ENCODE peak calls at places on chromosomes 5 and 9, in six cellular contexts. Q, C, Y, A, V and O are unnamed samples.

GRCh38 chr5:142356318-142356715 is 31.5 kb upstream of the SPRY4 start:
- DNase-seq in Q (no peak), C (no peak), Y (peak), A (no peak), V (no peak), O (no peak)

GRCh38 chr9:30846644-30847043 is 1537.8 kb upstream of the ACO1 start:
- DNase-seq in Q (no peak), C (no peak), Y (no peak), A (no peak), V (no peak), O (no peak)

GRCh38 chr5:132019857-132020555 is 8.5 kb upstream of the ACSL6 start:
- DNase-seq in Q (peak), C (no peak), Y (no peak), A (no peak), V (peak), O (no peak)

GRCh38 chr5:1005904-1006655 is 2.5 kb upstream of the NKD2 start:
- DNase-seq in Q (no peak), C (no peak), Y (no peak), A (no peak), V (no peak), O (no peak)

GRCh38 chr5:135456238-135457099 is 4.3 kb upstream of the TIFAB start:
- DNase-seq in Q (peak), C (no peak), Y (peak), A (peak), V (peak), O (no peak)

GRCh38 chr9:69744688-69745380 is 15.0 kb downstream of the PTAR1 start:
- DNase-seq in Q (no peak), C (no peak), Y (no peak), A (no peak), V (no peak), O (no peak)

GRCh38 chr5:177432143-177432904 is 5.8 kb downstream of the GRK6 start:
- DNase-seq in Q (no peak), C (peak), Y (no peak), A (no peak), V (no peak), O (no peak)

GRCh38 chr9:123414226-123414625 is 58.2 kb downstream of the CRB2 start:
- DNase-seq in Q (no peak), C (no peak), Y (no peak), A (no peak), V (no peak), O (no peak)

GRCh38 chr5:93225748-93226147 is 355.3 kb downstream of the NR2F1-AS1 start:
- DNase-seq in Q (no peak), C (no peak), Y (no peak), A (no peak), V (no peak), O (no peak)

GRCh38 chr5:95098012-95098411 is 186.9 kb downstream of the MCTP1 start:
- DNase-seq in Q (no peak), C (no peak), Y (no peak), A (no peak), V (no peak), O (no peak)

GRCh38 chr9:35616681-35617459 is 1.3 kb downstream of the CD72 start:
- DNase-seq in Q (peak), C (peak), Y (peak), A (no peak), V (peak), O (no peak)
- H3K4me3 ChIP-seq in Q (no peak), C (peak), Y (peak), A (no peak), V (peak), O (no peak)

DNA sequence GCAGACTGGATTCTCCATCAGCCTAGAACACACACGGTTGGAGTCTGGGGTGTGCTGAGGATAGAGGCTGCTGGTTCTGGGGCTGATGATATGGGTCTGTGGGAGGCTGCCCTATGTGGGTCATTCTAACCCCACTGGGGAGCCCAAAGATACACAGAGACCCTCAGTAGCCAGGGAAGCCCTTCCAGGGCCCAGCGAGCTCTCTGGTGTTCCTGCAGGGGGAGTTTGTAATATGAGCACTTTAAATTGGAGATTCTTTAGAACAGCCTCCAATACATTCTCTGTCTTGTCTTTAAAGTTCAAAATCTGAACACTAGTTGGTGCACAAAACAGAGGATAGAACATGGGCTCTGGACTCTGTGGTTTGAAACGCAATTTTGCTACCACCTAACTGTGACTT is 2.4 kb downstream of the ACTL7A start:
- DNase-seq in Q (no peak), C (no peak), Y (peak), A (peak), V (no peak), O (no peak)
- TF ChIP-seq CTCF in Q (no peak), C (peak), Y (peak), A (peak), V (no peak), O (no peak)

GRCh38 chr9:109993250-109993978 is 213.4 kb downstream of the PALM2AKAP2 start:
- DNase-seq in Q (no peak), C (no peak), Y (no peak), A (no peak), V (no peak), O (no peak)

GRCh38 chr9:109992293-109992692 is 212.3 kb downstream of the PALM2AKAP2 start:
- DNase-seq in Q (no peak), C (no peak), Y (no peak), A (no peak), V (no peak), O (no peak)

GRCh38 chr9:109997682-109998081 is 210.3 kb downstream of the C9orf152 start:
- DNase-seq in Q (no peak), C (no peak), Y (no peak), A (no peak), V (no peak), O (no peak)

DNA sequence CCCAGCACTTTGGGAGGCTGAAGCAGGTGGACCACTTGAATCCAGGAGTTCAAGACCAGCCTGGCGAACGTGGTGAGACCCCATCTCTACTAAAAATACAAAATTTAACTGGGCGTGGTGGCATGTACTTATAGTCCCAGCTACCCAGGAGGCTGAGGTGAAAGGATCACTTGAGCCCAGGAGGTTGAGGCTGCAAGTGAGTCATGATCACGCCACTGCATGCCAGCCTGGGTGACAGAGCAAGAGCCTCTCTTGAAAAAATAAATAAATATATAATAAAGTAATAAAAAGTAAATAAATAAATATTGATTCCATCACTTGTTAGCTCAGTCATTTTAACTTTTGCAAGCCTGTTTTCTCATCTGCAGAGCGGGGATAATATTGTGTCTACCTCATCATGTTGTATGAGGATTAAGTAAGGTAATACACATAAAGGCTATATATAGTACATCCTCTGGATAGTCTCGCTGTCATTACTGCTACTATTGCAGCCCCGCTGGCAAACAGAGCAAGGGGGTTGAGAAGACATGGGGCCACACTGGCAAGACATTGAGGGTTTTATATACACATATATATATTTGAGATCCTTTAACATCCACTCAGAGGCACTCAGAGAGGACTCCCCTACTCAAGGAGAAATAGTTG is 210.9 kb downstream of the C9orf152 start:
- DNase-seq in Q (no peak), C (no peak), Y (no peak), A (no peak), V (no peak), O (no peak)
- H3K4me3 ChIP-seq in Q (no peak), C (no peak), Y (no peak), A (no peak), V (no peak), O (no peak)

DNA sequence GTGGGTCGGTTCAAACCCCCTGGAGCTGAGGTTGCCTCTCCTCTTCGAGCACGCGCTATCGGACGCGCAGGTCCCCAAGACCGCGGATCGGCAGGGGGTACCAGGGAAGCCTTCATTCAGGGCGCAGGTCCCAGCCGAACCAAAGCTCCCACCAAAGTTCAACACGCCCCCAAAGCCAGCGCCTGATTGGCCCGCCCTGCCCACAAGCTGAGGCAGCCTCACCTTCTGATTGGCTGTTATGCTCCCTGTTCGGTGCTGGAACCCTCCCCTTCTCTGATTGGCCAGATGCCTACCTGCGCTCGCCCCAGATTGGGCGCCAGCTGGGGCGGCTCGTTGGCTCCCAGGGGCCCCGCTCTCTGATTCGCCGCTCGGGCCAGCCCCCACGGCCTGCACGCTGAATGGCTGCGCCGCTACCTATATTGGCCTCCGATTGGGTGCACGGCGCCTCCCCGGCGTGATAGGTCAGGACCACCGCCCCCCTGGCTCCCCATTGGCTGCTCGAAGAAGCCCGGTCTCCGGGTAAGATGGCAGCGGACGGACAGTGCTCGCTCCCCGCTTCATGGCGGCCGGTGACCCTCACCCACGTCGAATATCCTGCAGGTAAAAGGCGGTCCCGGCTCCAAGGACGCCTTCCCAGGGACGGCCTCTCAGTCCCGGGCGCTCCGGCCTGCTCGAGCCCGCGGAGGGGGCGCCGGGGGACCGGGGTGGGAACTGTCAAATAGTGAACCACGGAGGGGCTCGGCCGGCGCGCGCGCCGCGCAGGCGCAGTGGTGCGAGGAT is at the start of gene DOLPP1:
- DNase-seq in Q (peak), C (peak), Y (peak), A (peak), V (peak), O (peak)
- TF ChIP-seq CTCF in Q (no peak), C (no peak), Y (no peak), A (no peak), V (no peak), O (no peak)

DNA sequence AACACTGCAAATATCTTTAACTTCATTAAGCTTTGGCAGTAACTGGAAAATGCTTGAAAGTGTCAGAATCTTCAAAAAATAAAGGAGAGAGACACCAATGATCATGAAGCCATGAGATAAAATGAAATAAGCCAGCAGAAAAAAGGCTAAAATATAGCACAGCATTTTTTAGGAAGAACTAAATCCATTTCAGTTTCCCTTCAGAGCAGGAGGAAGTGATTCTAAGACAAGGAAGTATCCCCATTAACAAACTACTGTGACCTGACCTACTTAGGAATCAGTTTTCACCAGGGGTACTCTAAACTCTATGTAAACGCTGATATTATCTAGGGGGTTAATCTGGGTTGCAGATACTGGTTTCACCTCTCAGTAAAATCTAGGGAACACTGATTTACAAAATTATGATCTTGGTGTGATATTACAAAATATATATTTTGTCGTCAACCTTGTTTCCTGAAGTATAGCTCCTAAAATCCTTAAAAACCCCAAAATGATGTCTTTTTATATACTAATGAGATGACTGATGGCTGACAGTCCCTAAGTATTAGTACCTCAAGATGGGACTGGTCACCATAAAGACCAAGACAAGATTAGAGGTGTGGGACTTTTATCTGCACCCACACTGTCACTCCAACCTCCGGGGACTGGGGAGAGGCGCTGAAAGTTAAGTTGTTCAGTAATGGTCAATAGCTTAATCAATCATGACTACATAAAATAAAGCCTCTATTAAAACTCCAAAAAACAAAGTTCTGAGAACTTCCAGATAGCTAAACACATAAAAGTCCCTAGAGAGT is 2.9 kb upstream of the FNBP1 start:
- DNase-seq in Q (no peak), C (no peak), Y (no peak), A (no peak), V (no peak), O (no peak)
- H3K4me3 ChIP-seq in Q (no peak), C (no peak), Y (no peak), A (no peak), V (no peak), O (peak)

GRCh38 chr9:79570449-79571308 is 1.1 kb upstream of the TLE4 start:
- DNase-seq in Q (peak), C (peak), Y (peak), A (no peak), V (peak), O (no peak)

GRCh38 chr9:79565245-79565644 is 6.5 kb upstream of the TLE4 start:
- DNase-seq in Q (no peak), C (no peak), Y (no peak), A (no peak), V (no peak), O (no peak)

GRCh38 chr9:79568337-79569084 is 3.3 kb upstream of the TLE4 start:
- DNase-seq in Q (no peak), C (no peak), Y (no peak), A (no peak), V (no peak), O (no peak)

GRCh38 chr9:79569814-79570448 is 1.8 kb upstream of the TLE4 start:
- DNase-seq in Q (no peak), C (no peak), Y (no peak), A (no peak), V (no peak), O (no peak)

DNA sequence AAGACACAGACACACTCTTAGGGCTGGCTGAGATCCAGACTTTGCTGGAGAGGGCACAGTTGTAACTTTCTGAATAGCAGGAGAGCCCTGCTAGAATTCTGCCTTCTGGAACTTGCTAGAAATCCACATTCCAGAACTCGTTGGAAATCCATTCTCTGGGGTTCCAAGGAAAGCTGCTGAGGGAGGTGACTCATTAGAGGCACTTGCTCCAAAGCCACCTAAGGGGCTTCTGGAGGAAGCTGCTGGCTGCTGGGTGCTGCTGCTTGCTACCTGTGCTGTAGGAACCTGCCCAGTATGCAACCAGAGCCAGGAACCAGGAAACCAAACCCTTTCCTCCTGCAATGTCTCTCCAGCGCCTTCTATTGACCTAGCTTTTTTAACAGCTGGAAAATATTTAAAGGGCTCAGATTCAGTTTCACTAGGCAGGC is 4.1 kb upstream of the TLE4 start:
- DNase-seq in Q (peak), C (no peak), Y (no peak), A (no peak), V (no peak), O (no peak)
- TF ChIP-seq CTCF in Q (no peak), C (peak), Y (peak), A (no peak), V (no peak), O (peak)

GRCh38 chr9:78405461-78405860 is 108.5 kb downstream of the PSAT1 start:
- DNase-seq in Q (no peak), C (no peak), Y (no peak), A (no peak), V (no peak), O (no peak)
- H3K4me3 ChIP-seq in Q (no peak), C (no peak), Y (no peak), A (no peak), V (no peak), O (no peak)